ENCODE peak calls at places on chromosomes 12 and 14, in four cellular contexts. One of them, this sample, is unnamed.

GRCh38 chr14:26896447-26896846 is 298.6 kb upstream of the NOVA1 start:
- DNase-seq in NCI-H187: no peak
- DNase-seq in nephron progenitor cell: no peak
- DNase-seq in NCI-H446: no peak
- DNase-seq in this sample: no peak

GRCh38 chr12:42789808-42790760 is 200.5 kb upstream of the PRICKLE1 start:
- DNase-seq in NCI-H187: no peak
- DNase-seq in nephron progenitor cell: no peak
- DNase-seq in NCI-H446: no peak
- DNase-seq in this sample: no peak

GRCh38 chr12:57272337-57273151 is 21.6 kb upstream of the STAC3 start:
- DNase-seq in NCI-H187: no peak
- DNase-seq in nephron progenitor cell: no peak
- DNase-seq in NCI-H446: no peak
- DNase-seq in this sample: no peak

GRCh38 chr12:76020731-76021672 is 10.6 kb downstream of the PHLDA1 start:
- DNase-seq in NCI-H187: no peak
- DNase-seq in nephron progenitor cell: no peak
- DNase-seq in NCI-H446: no peak
- DNase-seq in this sample: no peak

GRCh38 chr14:60649815-60650381 is 621 bp upstream of the SIX1 start:
- DNase-seq in NCI-H187: no peak
- DNase-seq in nephron progenitor cell: peak; percentile 44
- DNase-seq in NCI-H446: no peak
- DNase-seq in this sample: peak; percentile 84

GRCh38 chr14:46344327-46344937 is 307.1 kb downstream of the RPL10L start:
- DNase-seq in NCI-H187: no peak
- DNase-seq in nephron progenitor cell: no peak
- DNase-seq in NCI-H446: peak; percentile 65
- DNase-seq in this sample: no peak

GRCh38 chr14:34093878-34094277 is 143.0 kb upstream of the EGLN3 start:
- DNase-seq in NCI-H187: no peak
- DNase-seq in nephron progenitor cell: no peak
- DNase-seq in NCI-H446: no peak
- DNase-seq in this sample: no peak

GRCh38 chr12:46177842-46178608 is 90.8 kb downstream of the SLC38A1 start:
- DNase-seq in NCI-H187: no peak
- DNase-seq in nephron progenitor cell: no peak
- DNase-seq in NCI-H446: no peak
- DNase-seq in this sample: no peak

GRCh38 chr12:62657363-62657632 is 190.7 kb downstream of the MON2 start:
- DNase-seq in NCI-H187: no peak
- DNase-seq in nephron progenitor cell: no peak
- DNase-seq in NCI-H446: no peak
- DNase-seq in this sample: no peak

GRCh38 chr14:53531151-53531550 is 378.0 kb upstream of the DDHD1 start:
- DNase-seq in NCI-H187: no peak
- DNase-seq in nephron progenitor cell: no peak
- DNase-seq in NCI-H446: no peak
- DNase-seq in this sample: no peak

This sample was measured in NCI-H510A.